ENCODE peak calls at places on chromosomes 13 and 19, in seven cellular contexts. K is left ventricle myocardium inferior, J is heart left ventricle, N is left lung, O is transverse colon, I is natural killer cell, A is progenitor cell of endocrine pancreas. B is an unnamed sample.

GRCh38 chr13:111480976-111481375 is 160.5 kb downstream of the TEX29 start:
- DNase-seq in K (no peak), J (no peak), N (peak; percentile 67), O (no peak), I (no peak), A (no peak), B (no peak)

GRCh38 chr13:95386370-95386769 is 85.1 kb upstream of the ABCC4 start:
- DNase-seq in K (no peak), J (no peak), N (no peak), O (no peak), I (no peak), A (no peak), B (no peak)

GRCh38 chr13:27665333-27665732 is 43.6 kb downstream of the POLR1D start:
- DNase-seq in K (no peak), J (no peak), N (no peak), O (no peak), I (no peak), A (no peak), B (no peak)

GRCh38 chr19:21098291-21098690 is 16.3 kb downstream of the ZNF714 start:
- DNase-seq in K (no peak), J (no peak), N (no peak), O (no peak), I (no peak), A (no peak), B (no peak)

GRCh38 chr13:48624858-48625257 is 28.9 kb upstream of the CYSLTR2 start:
- DNase-seq in K (no peak), J (no peak), N (no peak), O (no peak), I (no peak), A (no peak), B (no peak)

GRCh38 chr19:48111280-48111679 is 663 bp upstream of the PLA2G4C start:
- DNase-seq in K (no peak), J (no peak), N (no peak), O (no peak), I (no peak), A (no peak), B (no peak)

GRCh38 chr13:111399776-111400505 is 79.5 kb downstream of the TEX29 start:
- DNase-seq in K (no peak), J (no peak), N (peak; percentile 31), O (no peak), I (peak; percentile 4), A (no peak), B (no peak)

GRCh38 chr13:90906554-90906953 is 440.9 kb upstream of the MIR17HG start:
- DNase-seq in K (no peak), J (no peak), N (no peak), O (no peak), I (no peak), A (no peak), B (no peak)

GRCh38 chr19:8158411-8159074 is 9.2 kb upstream of the FBN3 start:
- DNase-seq in K (no peak), J (peak; percentile 45), N (no peak), O (peak; percentile 23), I (peak; percentile 25), A (peak; percentile 38), B (no peak)

DNA sequence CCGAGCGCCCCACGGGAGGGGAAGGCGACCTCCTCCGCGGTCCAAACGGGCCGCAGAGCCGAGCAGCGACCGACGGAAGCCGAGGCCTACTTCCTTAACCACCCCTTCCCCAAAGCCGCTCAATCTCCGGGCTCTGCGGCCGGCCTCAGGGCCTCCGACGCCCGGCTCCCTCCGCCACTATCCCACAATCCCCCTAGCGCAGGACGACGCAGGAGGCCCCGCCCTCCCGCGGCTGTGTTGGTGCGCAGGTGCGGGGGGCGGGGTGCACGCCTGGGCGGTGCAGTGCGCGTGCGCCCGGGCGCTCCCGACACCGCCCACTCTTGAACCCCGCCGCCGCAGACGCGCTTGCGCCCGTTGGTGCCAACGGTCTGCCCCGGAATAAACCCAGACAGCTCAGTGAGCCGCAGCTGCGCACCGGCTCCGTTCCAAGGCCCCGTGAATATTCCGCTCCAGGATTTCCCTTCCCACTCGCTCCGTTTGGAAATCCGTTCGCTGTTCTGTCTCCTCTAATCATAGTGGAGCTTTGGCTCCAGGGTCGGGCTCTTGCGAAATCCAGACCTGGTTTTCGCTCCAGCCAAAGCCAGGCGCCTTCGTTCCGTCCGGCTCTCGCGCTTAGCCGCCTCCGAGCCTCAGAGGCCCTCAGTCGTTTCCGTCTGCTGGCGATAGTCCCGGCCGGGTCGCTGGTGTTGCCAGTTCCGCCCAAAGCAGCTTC is at the start of gene PPP6R1:
- DNase-seq in K (peak; percentile 98), J (peak; percentile 98), N (peak; percentile 99), O (peak; percentile 97), I (peak; percentile 92), A (peak; percentile 95), B (peak; percentile 92)
- TF ChIP-seq CTCF in K (no peak), J (no peak), N (no peak), O (no peak), I (no peak), A (no peak), B (no peak)

GRCh38 chr13:98143601-98144500 is 957 bp downstream of the FARP1 start:
- DNase-seq in K (peak; percentile 20), J (peak; percentile 40), N (peak; percentile 79), O (peak; percentile 23), I (no peak), A (no peak), B (no peak)

GRCh38 chr13:98141509-98141908 is 1.4 kb upstream of the FARP1 start:
- DNase-seq in K (no peak), J (no peak), N (no peak), O (no peak), I (no peak), A (no peak), B (no peak)

GRCh38 chr13:98143157-98143553 is 261 bp downstream of the FARP1 start:
- DNase-seq in K (peak; percentile 58), J (peak; percentile 48), N (peak; percentile 87), O (no peak), I (no peak), A (no peak), B (no peak)

GRCh38 chr13:98141938-98142426 is 912 bp upstream of the FARP1 start:
- DNase-seq in K (peak; percentile 19), J (peak; percentile 29), N (no peak), O (peak; percentile 38), I (no peak), A (no peak), B (no peak)

GRCh38 chr13:98142427-98143156 is at the start of gene FARP1:
- DNase-seq in K (peak; percentile 79), J (peak; percentile 71), N (peak; percentile 92), O (peak; percentile 84), I (no peak), A (peak; percentile 91), B (no peak)
- TF ChIP-seq CTCF in K (peak; percentile 63), J (peak; percentile 27), N (peak; percentile 19), O (no peak), I (no peak), A (peak; percentile 51), B (no peak)

DNA sequence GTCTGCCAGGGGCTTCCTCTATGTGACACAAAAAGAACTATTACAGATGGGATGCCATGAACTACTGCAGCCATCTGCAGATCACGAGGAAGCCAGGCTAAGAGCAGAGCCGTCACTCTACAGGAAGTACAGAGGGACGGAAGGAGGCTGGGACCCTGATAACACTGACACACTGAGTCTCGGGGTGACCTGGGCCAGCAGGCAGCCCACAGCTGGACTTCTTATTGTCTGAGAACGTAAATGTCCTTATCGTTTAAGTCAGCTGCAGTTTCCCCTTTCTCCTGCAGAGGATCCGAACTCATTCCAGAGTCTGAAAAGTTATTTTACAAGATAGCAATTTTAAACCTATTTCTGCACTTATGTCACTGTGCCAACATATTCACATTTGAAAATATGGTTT is 20.7 kb downstream of the PARP4 start:
- DNase-seq in K (no peak), J (no peak), N (no peak), O (no peak), I (no peak), A (no peak), B (no peak)
- TF ChIP-seq CTCF in K (no peak), J (no peak), N (no peak), O (no peak), I (no peak), A (no peak), B (no peak)

GRCh38 chr13:44574466-44574855 is 1.7 kb downstream of the TSC22D1 start:
- DNase-seq in K (no peak), J (no peak), N (no peak), O (no peak), I (no peak), A (no peak), B (no peak)

GRCh38 chr13:44575741-44576395 is at the start of gene TSC22D1:
- DNase-seq in K (peak; percentile 42), J (peak; percentile 47), N (peak; percentile 84), O (peak; percentile 57), I (peak; percentile 38), A (peak; percentile 23), B (no peak)

GRCh38 chr13:44575035-44575434 is 1.1 kb downstream of the TSC22D1 start:
- DNase-seq in K (no peak), J (no peak), N (no peak), O (no peak), I (no peak), A (no peak), B (no peak)

GRCh38 chr13:44573790-44574465 is 2.2 kb downstream of the TSC22D1 start:
- DNase-seq in K (no peak), J (no peak), N (peak; percentile 37), O (no peak), I (no peak), A (no peak), B (no peak)

DNA sequence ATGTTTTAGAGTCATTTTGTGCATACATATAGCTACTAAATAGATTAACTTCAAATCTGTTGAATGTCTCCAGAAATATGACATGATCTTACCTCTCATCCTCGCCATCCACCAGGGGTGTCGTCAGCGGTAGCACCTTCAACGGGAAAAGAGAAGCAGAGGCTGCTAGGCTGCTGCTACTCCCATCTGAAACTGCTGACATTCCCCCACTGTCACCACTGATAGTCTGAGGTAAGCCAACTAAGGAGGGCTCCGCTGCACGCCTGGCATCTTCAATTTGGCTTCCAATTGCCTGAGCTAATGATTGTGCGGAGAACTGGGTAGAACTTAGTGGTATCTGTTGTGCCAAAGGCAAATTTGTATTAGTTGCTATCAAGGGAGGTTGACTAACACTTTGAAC is 3.1 kb downstream of the TSC22D1 start:
- DNase-seq in K (no peak), J (no peak), N (no peak), O (no peak), I (no peak), A (no peak), B (no peak)
- TF ChIP-seq CTCF in K (no peak), J (no peak), N (no peak), O (no peak), I (no peak), A (no peak), B (no peak)

B was measured in CD14-positive monocyte.